ENCODE peak calls at places on chromosomes 3 and 15, in seven cellular contexts. One of them, this sample, is unnamed.

GRCh38 chr3:43674345-43675085 is 16.2 kb upstream of the ABHD5 start:
- DNase-seq in H1: no peak
- DNase-seq in HCT116: no peak
- DNase-seq in NT2/D1: no peak
- DNase-seq in GM12878: no peak
- DNase-seq in SK-N-SH: no peak
- DNase-seq in K562: peak; percentile 51
- DNase-seq in this sample: no peak

GRCh38 chr15:33016405-33017024 is 178.0 kb downstream of the FMN1 start:
- DNase-seq in H1: no peak
- DNase-seq in HCT116: no peak
- DNase-seq in NT2/D1: no peak
- DNase-seq in GM12878: no peak
- DNase-seq in SK-N-SH: no peak
- DNase-seq in K562: no peak
- DNase-seq in this sample: no peak

GRCh38 chr15:66356069-66356358 is 471 bp downstream of the TIPIN start:
- DNase-seq in H1: no peak
- DNase-seq in HCT116: no peak
- DNase-seq in NT2/D1: no peak
- DNase-seq in GM12878: no peak
- DNase-seq in SK-N-SH: no peak
- DNase-seq in K562: no peak
- DNase-seq in this sample: no peak

GRCh38 chr3:171967137-171967783 is 72.1 kb upstream of the FNDC3B start:
- DNase-seq in H1: no peak
- DNase-seq in HCT116: peak; percentile 60
- DNase-seq in NT2/D1: no peak
- DNase-seq in GM12878: no peak
- DNase-seq in SK-N-SH: no peak
- DNase-seq in K562: peak; percentile 71
- DNase-seq in this sample: peak; percentile 96

GRCh38 chr3:149377408-149378111 is at the start of gene TM4SF1:
- DNase-seq in H1: no peak
- DNase-seq in HCT116: no peak
- DNase-seq in NT2/D1: no peak
- DNase-seq in GM12878: no peak
- DNase-seq in SK-N-SH: no peak
- DNase-seq in K562: no peak
- DNase-seq in this sample: peak; percentile 97

GRCh38 chr3:4981160-4981687 is 2.0 kb downstream of the BHLHE40 start:
- DNase-seq in H1: no peak
- DNase-seq in HCT116: no peak
- DNase-seq in NT2/D1: no peak
- DNase-seq in GM12878: no peak
- DNase-seq in SK-N-SH: no peak
- DNase-seq in K562: no peak
- DNase-seq in this sample: no peak

GRCh38 chr3:127775398-127776109 is 46.8 kb downstream of the MGLL start:
- DNase-seq in H1: no peak
- DNase-seq in HCT116: no peak
- DNase-seq in NT2/D1: no peak
- DNase-seq in GM12878: no peak
- DNase-seq in SK-N-SH: no peak
- DNase-seq in K562: no peak
- DNase-seq in this sample: no peak

GRCh38 chr3:146128939-146129338 is 32.0 kb downstream of the PLOD2 start:
- DNase-seq in H1: no peak
- DNase-seq in HCT116: no peak
- DNase-seq in NT2/D1: no peak
- DNase-seq in GM12878: no peak
- DNase-seq in SK-N-SH: no peak
- DNase-seq in K562: no peak
- DNase-seq in this sample: no peak

GRCh38 chr3:106103383-106103782 is 234.6 kb upstream of the CBLB start:
- DNase-seq in H1: no peak
- DNase-seq in HCT116: no peak
- DNase-seq in NT2/D1: no peak
- DNase-seq in GM12878: no peak
- DNase-seq in SK-N-SH: no peak
- DNase-seq in K562: no peak
- DNase-seq in this sample: no peak

GRCh38 chr3:27340524-27340923 is 28.7 kb downstream of the NEK10 start:
- DNase-seq in H1: no peak
- DNase-seq in HCT116: no peak
- DNase-seq in NT2/D1: no peak
- DNase-seq in GM12878: no peak
- DNase-seq in SK-N-SH: no peak
- DNase-seq in K562: no peak
- DNase-seq in this sample: no peak

GRCh38 chr3:172630316-172630715 is 80.6 kb downstream of the NCEH1 start:
- DNase-seq in H1: no peak
- DNase-seq in HCT116: no peak
- DNase-seq in NT2/D1: no peak
- DNase-seq in GM12878: no peak
- DNase-seq in SK-N-SH: no peak
- DNase-seq in K562: no peak
- DNase-seq in this sample: no peak

GRCh38 chr3:169146112-169146665 is 517.3 kb downstream of the MECOM start:
- DNase-seq in H1: no peak
- DNase-seq in HCT116: no peak
- DNase-seq in NT2/D1: no peak
- DNase-seq in GM12878: no peak
- DNase-seq in SK-N-SH: no peak
- DNase-seq in K562: peak; percentile 82
- DNase-seq in this sample: no peak

GRCh38 chr15:69016021-69016595 is 1.6 kb downstream of the NOX5 start:
- DNase-seq in H1: no peak
- DNase-seq in HCT116: no peak
- DNase-seq in NT2/D1: no peak
- DNase-seq in GM12878: no peak
- DNase-seq in SK-N-SH: no peak
- DNase-seq in K562: no peak
- DNase-seq in this sample: no peak

GRCh38 chr3:53382106-53382505 is 34.8 kb upstream of the DCP1A start:
- DNase-seq in H1: no peak
- DNase-seq in HCT116: no peak
- DNase-seq in NT2/D1: no peak
- DNase-seq in GM12878: no peak
- DNase-seq in SK-N-SH: no peak
- DNase-seq in K562: no peak
- DNase-seq in this sample: no peak

GRCh38 chr3:50534721-50535330 is 31.4 kb upstream of the CACNA2D2 start:
- DNase-seq in H1: no peak
- DNase-seq in HCT116: no peak
- DNase-seq in NT2/D1: no peak
- DNase-seq in GM12878: no peak
- DNase-seq in SK-N-SH: no peak
- DNase-seq in K562: no peak
- DNase-seq in this sample: no peak

GRCh38 chr3:48804930-48805329 is 42.7 kb downstream of the PRKAR2A start:
- DNase-seq in H1: no peak
- DNase-seq in HCT116: no peak
- DNase-seq in NT2/D1: no peak
- DNase-seq in GM12878: no peak
- DNase-seq in SK-N-SH: no peak
- DNase-seq in K562: no peak
- DNase-seq in this sample: no peak

GRCh38 chr3:126113733-126114132 is 29.8 kb upstream of the SLC41A3 start:
- DNase-seq in H1: no peak
- DNase-seq in HCT116: no peak
- DNase-seq in NT2/D1: no peak
- DNase-seq in GM12878: no peak
- DNase-seq in SK-N-SH: peak; percentile 66
- DNase-seq in K562: peak; percentile 3
- DNase-seq in this sample: no peak

GRCh38 chr3:160400048-160400630 is 689 bp downstream of the SMC4 start:
- DNase-seq in H1: no peak
- DNase-seq in HCT116: no peak
- DNase-seq in NT2/D1: no peak
- DNase-seq in GM12878: no peak
- DNase-seq in SK-N-SH: peak; percentile 45
- DNase-seq in K562: peak; percentile 50
- DNase-seq in this sample: peak; percentile 13

DNA sequence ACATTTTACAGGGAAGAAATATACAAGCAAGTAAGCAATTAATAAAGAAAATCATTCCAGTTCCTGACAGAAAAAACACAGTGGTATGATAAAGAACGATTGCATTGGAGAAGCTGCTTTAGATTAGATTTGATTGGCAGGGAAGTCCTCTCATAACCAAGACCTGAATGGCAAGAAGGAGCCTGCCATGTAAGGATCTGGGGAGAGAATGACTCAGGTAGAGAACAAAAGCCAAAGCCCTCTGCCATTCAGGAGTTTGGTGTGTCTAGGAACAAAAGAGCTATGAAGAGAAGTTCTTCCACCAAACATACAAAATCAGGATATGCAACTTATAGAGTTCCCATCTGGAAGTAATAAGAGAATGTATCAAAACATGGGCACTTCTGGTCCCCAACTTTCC is 57.6 kb downstream of the SIDT1 start:
- DNase-seq in H1: no peak
- DNase-seq in HCT116: no peak
- DNase-seq in NT2/D1: no peak
- DNase-seq in GM12878: no peak
- DNase-seq in SK-N-SH: no peak
- DNase-seq in K562: no peak
- DNase-seq in this sample: no peak
- TF ChIP-seq YY1 in H1: no peak
- TF ChIP-seq YY1 in HCT116: no peak
- TF ChIP-seq YY1 in NT2/D1: no peak
- TF ChIP-seq YY1 in GM12878: no peak
- TF ChIP-seq YY1 in SK-N-SH: no peak
- TF ChIP-seq YY1 in K562: no peak
- TF ChIP-seq YY1 in this sample: no peak

DNA sequence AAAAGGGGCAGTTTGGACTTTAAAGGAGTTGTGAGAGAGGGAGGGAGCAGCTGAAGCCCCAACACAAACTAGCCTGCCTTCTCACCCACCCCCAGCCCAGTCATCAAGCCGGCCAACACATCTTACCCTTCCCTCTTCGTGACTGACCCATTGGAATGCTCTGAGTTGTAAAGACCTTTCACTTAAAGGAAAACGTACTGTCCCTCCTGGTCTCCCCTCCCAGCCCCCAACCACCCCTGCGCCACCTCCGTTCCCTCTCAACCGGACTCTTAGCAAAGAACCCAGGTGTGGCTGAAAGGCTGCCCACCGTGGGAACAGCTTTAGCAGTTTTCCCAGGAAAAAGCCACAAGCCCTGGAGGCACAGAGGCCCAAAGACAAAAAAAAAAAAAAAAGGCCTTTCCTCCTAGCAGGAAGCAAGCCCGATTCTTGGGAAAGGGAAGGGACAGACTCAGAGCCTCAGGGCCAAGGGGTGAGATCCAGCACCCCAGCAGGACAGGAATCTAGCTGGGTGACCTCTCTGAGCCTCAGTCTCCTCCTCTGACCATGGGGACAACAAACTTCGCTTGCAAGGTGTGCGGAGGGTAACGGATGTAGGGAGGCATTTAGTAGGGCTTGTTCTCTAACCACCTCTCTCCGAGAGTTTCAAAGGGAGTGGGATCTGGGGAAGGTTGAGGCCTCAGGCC is 2.4 kb downstream of the CYP11A1 start:
- DNase-seq in H1: no peak
- DNase-seq in HCT116: no peak
- DNase-seq in NT2/D1: no peak
- DNase-seq in GM12878: no peak
- DNase-seq in SK-N-SH: no peak
- DNase-seq in K562: no peak
- DNase-seq in this sample: no peak
- TF ChIP-seq YY1 in H1: no peak
- TF ChIP-seq YY1 in HCT116: no peak
- TF ChIP-seq YY1 in NT2/D1: no peak
- TF ChIP-seq YY1 in GM12878: no peak
- TF ChIP-seq YY1 in SK-N-SH: no peak
- TF ChIP-seq YY1 in K562: no peak
- TF ChIP-seq YY1 in this sample: no peak

GRCh38 chr3:12192173-12192572 is 33.5 kb upstream of the TIMP4 start:
- DNase-seq in H1: no peak
- DNase-seq in HCT116: no peak
- DNase-seq in NT2/D1: no peak
- DNase-seq in GM12878: no peak
- DNase-seq in SK-N-SH: no peak
- DNase-seq in K562: no peak
- DNase-seq in this sample: no peak
- TF ChIP-seq YY1 in H1: no peak
- TF ChIP-seq YY1 in HCT116: no peak
- TF ChIP-seq YY1 in NT2/D1: no peak
- TF ChIP-seq YY1 in GM12878: no peak
- TF ChIP-seq YY1 in SK-N-SH: no peak
- TF ChIP-seq YY1 in K562: no peak
- TF ChIP-seq YY1 in this sample: no peak

GRCh38 chr3:37171144-37171543 is 3.2 kb downstream of the LRRFIP2 start:
- DNase-seq in H1: no peak
- DNase-seq in HCT116: no peak
- DNase-seq in NT2/D1: no peak
- DNase-seq in GM12878: no peak
- DNase-seq in SK-N-SH: no peak
- DNase-seq in K562: peak; percentile 20
- DNase-seq in this sample: no peak

GRCh38 chr3:37170097-37170496 is 4.3 kb downstream of the LRRFIP2 start:
- DNase-seq in H1: no peak
- DNase-seq in HCT116: no peak
- DNase-seq in NT2/D1: no peak
- DNase-seq in GM12878: no peak
- DNase-seq in SK-N-SH: no peak
- DNase-seq in K562: no peak
- DNase-seq in this sample: peak; percentile 6

GRCh38 chr3:37170513-37170912 is 3.9 kb downstream of the LRRFIP2 start:
- DNase-seq in H1: no peak
- DNase-seq in HCT116: no peak
- DNase-seq in NT2/D1: no peak
- DNase-seq in GM12878: no peak
- DNase-seq in SK-N-SH: no peak
- DNase-seq in K562: no peak
- DNase-seq in this sample: no peak

GRCh38 chr3:37173806-37174205 is 576 bp downstream of the LRRFIP2 start:
- DNase-seq in H1: no peak
- DNase-seq in HCT116: no peak
- DNase-seq in NT2/D1: no peak
- DNase-seq in GM12878: no peak
- DNase-seq in SK-N-SH: no peak
- DNase-seq in K562: no peak
- DNase-seq in this sample: no peak

DNA sequence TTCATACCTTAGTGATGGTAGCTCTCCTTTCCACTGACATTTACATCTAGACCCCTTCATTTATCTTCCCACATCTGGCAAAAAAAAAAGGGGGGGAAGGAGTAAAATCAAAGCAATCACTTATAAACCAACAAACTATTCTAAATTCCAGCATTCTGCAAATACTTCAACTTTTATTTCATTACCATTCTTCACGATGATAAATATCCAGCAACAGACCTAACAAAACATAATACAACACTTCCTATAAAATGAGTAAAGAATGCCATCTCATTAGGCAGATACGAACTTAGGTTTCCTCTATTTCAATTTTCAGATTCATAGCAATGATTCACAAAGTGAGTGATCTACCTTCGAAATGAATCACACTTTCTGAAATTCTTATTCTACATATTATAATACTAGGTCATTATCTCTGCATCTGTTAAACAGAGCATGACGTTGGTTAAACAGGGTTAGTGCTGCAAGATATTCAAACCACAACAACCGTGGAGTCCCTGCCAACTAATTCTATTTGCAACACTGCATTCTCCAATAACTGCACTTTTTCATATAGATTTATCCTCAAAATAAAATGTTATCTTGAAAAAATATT is at the start of gene LRRFIP2:
- DNase-seq in H1: no peak
- DNase-seq in HCT116: no peak
- DNase-seq in NT2/D1: no peak
- DNase-seq in GM12878: peak; percentile 51
- DNase-seq in SK-N-SH: peak; percentile 33
- DNase-seq in K562: peak; percentile 37
- DNase-seq in this sample: no peak
- TF ChIP-seq YY1 in H1: no peak
- TF ChIP-seq YY1 in HCT116: no peak
- TF ChIP-seq YY1 in NT2/D1: no peak
- TF ChIP-seq YY1 in GM12878: no peak
- TF ChIP-seq YY1 in SK-N-SH: no peak
- TF ChIP-seq YY1 in K562: no peak
- TF ChIP-seq YY1 in this sample: no peak

This sample was measured in HepG2.